ENCODE peak calls at places on chromosomes 4 and X, in four cellular contexts. I, W, R and G are unnamed samples.

GRCh38 chr4:16461362-16461761 is 235.1 kb upstream of the TAPT1 start:
- DNase-seq in I (no peak), R (no peak), W (no peak), G (peak)

GRCh38 chr4:120857312-120857711 is 65.2 kb downstream of the PRDM5 start:
- DNase-seq in R (no peak), W (no peak), I (no peak), G (no peak)

GRCh38 chr4:139522457-139522856 is 33.6 kb downstream of the SETD7 start:
- DNase-seq in W (no peak), R (no peak), I (peak), G (no peak)

GRCh38 chrX:80808854-80809493 is 703 bp downstream of the BRWD3 start:
- DNase-seq in R (peak), I (no peak), W (no peak), G (peak)

GRCh38 chr4:53541577-53542206 is 49.6 kb downstream of the LNX1 start:
- DNase-seq in R (no peak), W (no peak), I (no peak), G (peak)

GRCh38 chr4:8731364-8731763 is 138.8 kb downstream of the CPZ start:
- DNase-seq in I (no peak), R (no peak), W (no peak), G (no peak)

GRCh38 chrX:100647739-100648138 is 3.7 kb downstream of the SRPX2 start:
- DNase-seq in W (no peak), I (peak), R (no peak), G (peak)

GRCh38 chrX:18702362-18703195 is 4.9 kb upstream of the PPEF1 start:
- DNase-seq in W (no peak), R (no peak), I (no peak), G (peak)

GRCh38 chr4:186624951-186625350 is 69.6 kb upstream of the MTNR1A start:
- DNase-seq in I (peak), R (no peak), W (no peak), G (no peak)

GRCh38 chr4:60611762-60612496 is 588.2 kb upstream of the ADGRL3 start:
- DNase-seq in I (no peak), R (no peak), W (no peak), G (no peak)

GRCh38 chr4:183588169-183588675 is 70.8 kb downstream of the RWDD4 start:
- DNase-seq in I (no peak), R (no peak), W (no peak), G (no peak)

GRCh38 chr4:147628415-147628814 is 11.2 kb downstream of the TMEM184C start:
- DNase-seq in R (no peak), I (no peak), W (no peak), G (no peak)

GRCh38 chr4:147625733-147626132 is 8.5 kb downstream of the TMEM184C start:
- DNase-seq in W (no peak), I (no peak), R (no peak), G (no peak)

DNA sequence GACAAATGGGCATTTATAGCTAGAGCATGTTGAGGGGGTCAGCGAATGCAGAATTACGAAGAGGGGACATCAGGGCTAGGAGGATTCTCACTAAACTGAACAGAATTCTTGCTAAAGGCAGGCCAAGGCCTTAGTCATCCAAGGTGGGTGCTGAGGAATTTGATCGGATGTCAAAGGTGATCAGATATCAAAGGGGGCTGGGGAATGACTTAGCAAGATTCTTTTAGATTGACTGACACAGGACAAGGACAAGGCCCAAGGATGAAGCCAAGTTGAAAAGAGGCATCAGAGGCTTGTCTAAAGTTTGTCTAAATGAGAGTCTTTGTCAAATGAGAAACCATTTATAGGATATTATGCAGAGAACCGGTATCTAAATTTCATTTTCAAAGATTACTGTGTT is 9.7 kb downstream of the TMEM184C start:
- DNase-seq in I (no peak), R (no peak), W (no peak), G (no peak)
- H3K9ac ChIP-seq in I (no peak), R (no peak), W (peak), G (no peak)

GRCh38 chr4:119106036-119107000 is 29.3 kb upstream of the MYOZ2 start:
- DNase-seq in W (no peak), I (no peak), R (no peak), G (peak)
- TF ChIP-seq JUN in W (no peak), I (no peak), R (no peak), G (no peak)

DNA sequence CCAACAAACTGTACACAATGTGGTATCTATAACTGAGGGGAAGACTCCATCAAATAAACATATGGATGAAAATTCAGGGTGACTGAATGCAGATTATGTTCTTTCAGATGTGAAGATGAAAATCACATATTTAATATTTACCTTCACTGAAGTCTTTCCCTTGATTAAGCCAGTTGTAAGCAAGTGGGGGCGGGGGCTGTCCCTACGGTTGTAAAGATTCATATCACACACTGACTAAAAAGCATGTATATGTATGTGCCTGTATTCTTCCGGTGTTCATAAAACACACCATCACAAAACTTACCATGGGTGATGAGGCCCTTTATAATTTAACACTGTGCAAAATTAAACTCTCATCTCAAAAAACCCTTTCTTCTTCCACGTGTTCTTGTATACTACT is 1.3 kb downstream of the TAB3 start:
- DNase-seq in I (no peak), W (no peak), R (no peak), G (no peak)
- H3K9ac ChIP-seq in I (peak), W (no peak), R (no peak), G (no peak)

GRCh38 chr4:109462297-109462696 is 28.7 kb downstream of the SEC24B start:
- DNase-seq in I (no peak), W (no peak), R (no peak), G (no peak)

GRCh38 chr4:109462802-109463201 is 29.2 kb downstream of the SEC24B start:
- DNase-seq in R (no peak), W (no peak), I (no peak), G (no peak)

GRCh38 chr4:109469915-109470314 is 36.3 kb downstream of the SEC24B start:
- DNase-seq in I (no peak), R (no peak), W (no peak), G (no peak)

DNA sequence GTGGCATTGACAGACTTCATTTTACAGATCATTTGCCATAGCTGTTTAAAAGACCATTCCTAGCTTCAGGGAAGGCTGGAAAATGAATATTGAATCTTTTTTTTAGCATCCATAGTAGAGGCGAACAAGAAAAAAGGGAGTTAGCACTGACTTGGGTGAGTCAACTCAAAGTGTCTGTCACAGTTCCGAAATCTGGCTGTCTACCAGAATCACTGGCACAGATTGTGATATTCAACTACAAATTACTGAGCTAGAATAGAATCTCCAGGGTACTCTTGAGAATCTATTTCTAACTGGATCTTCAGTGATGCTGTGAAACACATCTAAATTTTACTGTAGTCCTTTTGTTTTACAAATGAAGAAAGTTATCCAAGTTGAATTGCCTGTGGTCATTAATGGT is 31.4 kb downstream of the SEC24B start:
- DNase-seq in R (no peak), W (no peak), I (no peak), G (no peak)
- TF ChIP-seq JUN in R (no peak), W (no peak), I (no peak), G (no peak)

GRCh38 chr4:23839279-23839678 is 50.6 kb downstream of the PPARGC1A start:
- DNase-seq in R (no peak), W (no peak), I (no peak), G (no peak)
- H3K9ac ChIP-seq in R (no peak), W (no peak), I (no peak), G (no peak)

DNA sequence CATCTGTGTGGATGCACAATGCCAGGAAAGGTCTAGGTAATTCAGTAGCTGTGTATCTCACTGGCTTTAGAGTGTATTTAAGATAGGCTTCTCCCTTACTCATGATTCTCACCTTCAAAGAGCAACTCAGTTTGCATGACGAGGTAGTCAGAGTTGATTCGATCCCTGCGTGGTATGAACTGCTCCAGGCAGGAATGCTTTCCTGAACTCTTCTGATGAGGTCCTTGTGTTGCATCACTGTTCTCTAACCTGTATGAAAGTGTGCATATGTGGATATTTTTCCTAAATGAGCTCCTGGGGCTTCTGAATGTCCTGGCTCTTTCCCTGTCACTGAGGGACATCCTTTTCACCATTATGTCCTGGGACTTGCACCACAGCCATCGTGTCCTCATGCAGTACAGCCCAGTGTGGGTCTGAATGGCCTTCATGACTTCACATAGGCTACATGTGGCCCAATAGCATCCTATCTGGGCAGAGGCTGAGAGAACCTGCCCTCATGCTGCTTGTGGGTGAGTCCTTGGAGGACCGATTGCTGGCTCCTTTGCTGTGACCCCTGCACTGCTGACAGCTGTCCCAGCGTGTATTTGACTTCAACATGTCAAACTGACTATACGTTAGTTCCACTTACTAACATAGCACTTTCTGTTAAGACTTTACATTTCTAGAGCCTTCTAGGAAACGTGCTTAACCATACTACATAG is 65.3 kb upstream of the WDR1 start:
- DNase-seq in R (no peak), W (no peak), I (no peak), G (no peak)
- TF ChIP-seq JUN in R (no peak), W (no peak), I (no peak), G (no peak)

DNA sequence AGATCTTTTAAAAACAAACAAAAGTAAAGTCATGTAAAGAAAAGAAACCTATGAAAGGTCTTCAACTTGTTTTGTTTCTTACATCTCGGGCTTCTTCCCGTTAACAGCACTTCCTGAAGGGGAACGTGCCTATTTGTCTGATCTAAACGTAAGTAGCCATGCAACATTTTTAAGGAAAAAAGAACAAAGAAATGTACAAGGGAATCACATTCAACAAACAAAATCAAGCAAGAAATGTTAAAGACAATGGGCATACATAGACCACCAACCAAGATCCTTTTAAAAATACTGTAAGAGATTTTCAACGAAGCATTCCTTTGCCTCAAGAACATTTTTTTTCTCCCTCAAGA is 111.9 kb upstream of the TTC29 start:
- DNase-seq in I (no peak), R (no peak), W (no peak), G (peak)
- H3K9ac ChIP-seq in I (no peak), R (no peak), W (no peak), G (peak)